ENCODE peak calls at places on chromosomes 3 and 15, in nine cellular contexts. One of them, this sample, is unnamed.

GRCh38 chr3:111691293-111691909 is 96.3 kb upstream of the ZBED2 start:
- DNase-seq in NCI-H1694: peak; percentile 29
- DNase-seq in EH: peak; percentile 71
- DNase-seq in EL: peak; percentile 66
- DNase-seq in HEK293T: peak; percentile 45
- DNase-seq in fibroblast of lung: peak; percentile 72
- DNase-seq in osteocyte: no peak
- DNase-seq in NCI-H524 treated with DMSO at 0.1 percent for 48 hours: peak; percentile 12
- DNase-seq in H9: no peak
- DNase-seq in this sample: no peak

GRCh38 chr3:149401215-149401925 is 23.9 kb upstream of the TM4SF1 start:
- DNase-seq in HEK293T: no peak
- DNase-seq in NCI-H524 treated with DMSO at 0.1 percent for 48 hours: no peak
- DNase-seq in H9: no peak
- DNase-seq in EL: peak; percentile 48
- DNase-seq in osteocyte: no peak
- DNase-seq in EH: peak; percentile 64
- DNase-seq in fibroblast of lung: peak; percentile 87
- DNase-seq in NCI-H1694: no peak
- DNase-seq in this sample: no peak

GRCh38 chr15:22979699-22980188 is 424 bp downstream of the CYFIP1 start:
- DNase-seq in EL: peak; percentile 37
- DNase-seq in H9: no peak
- DNase-seq in osteocyte: no peak
- DNase-seq in fibroblast of lung: no peak
- DNase-seq in NCI-H524 treated with DMSO at 0.1 percent for 48 hours: no peak
- DNase-seq in NCI-H1694: no peak
- DNase-seq in EH: peak; percentile 45
- DNase-seq in HEK293T: peak; percentile 15
- DNase-seq in this sample: peak; percentile 8

GRCh38 chr3:14216257-14217048 is 37.8 kb downstream of the LSM3 start:
- DNase-seq in osteocyte: peak; percentile 68
- DNase-seq in HEK293T: peak; percentile 32
- DNase-seq in H9: peak; percentile 97
- DNase-seq in EH: no peak
- DNase-seq in fibroblast of lung: peak; percentile 76
- DNase-seq in NCI-H1694: no peak
- DNase-seq in NCI-H524 treated with DMSO at 0.1 percent for 48 hours: no peak
- DNase-seq in EL: no peak
- DNase-seq in this sample: no peak

GRCh38 chr3:45224824-45225464 is 1.1 kb downstream of the TMEM158 start:
- DNase-seq in H9: peak; percentile 82
- DNase-seq in EH: peak; percentile 84
- DNase-seq in fibroblast of lung: peak; percentile 81
- DNase-seq in EL: peak; percentile 83
- DNase-seq in NCI-H524 treated with DMSO at 0.1 percent for 48 hours: no peak
- DNase-seq in osteocyte: peak; percentile 91
- DNase-seq in HEK293T: peak; percentile 67
- DNase-seq in NCI-H1694: no peak
- DNase-seq in this sample: no peak

GRCh38 chr3:27565201-27565827 is 81.1 kb upstream of the SLC4A7 start:
- DNase-seq in HEK293T: no peak
- DNase-seq in NCI-H524 treated with DMSO at 0.1 percent for 48 hours: no peak
- DNase-seq in fibroblast of lung: no peak
- DNase-seq in EH: peak; percentile 29
- DNase-seq in EL: no peak
- DNase-seq in H9: no peak
- DNase-seq in osteocyte: no peak
- DNase-seq in NCI-H1694: no peak
- DNase-seq in this sample: no peak

GRCh38 chr3:194582196-194582905 is 50.9 kb downstream of the TMEM44 start:
- DNase-seq in HEK293T: no peak
- DNase-seq in H9: peak; percentile 38
- DNase-seq in EH: no peak
- DNase-seq in osteocyte: no peak
- DNase-seq in fibroblast of lung: no peak
- DNase-seq in EL: no peak
- DNase-seq in NCI-H524 treated with DMSO at 0.1 percent for 48 hours: no peak
- DNase-seq in NCI-H1694: no peak
- DNase-seq in this sample: no peak

GRCh38 chr15:20665653-20666052 is 124.1 kb upstream of the GOLGA6L6 start:
- DNase-seq in HEK293T: no peak
- DNase-seq in fibroblast of lung: no peak
- DNase-seq in EH: no peak
- DNase-seq in NCI-H524 treated with DMSO at 0.1 percent for 48 hours: no peak
- DNase-seq in osteocyte: no peak
- DNase-seq in H9: no peak
- DNase-seq in EL: no peak
- DNase-seq in NCI-H1694: no peak
- DNase-seq in this sample: no peak

GRCh38 chr3:149489060-149489690 is 14.7 kb downstream of the TM4SF4 start:
- DNase-seq in NCI-H1694: no peak
- DNase-seq in fibroblast of lung: no peak
- DNase-seq in HEK293T: peak; percentile 54
- DNase-seq in H9: peak; percentile 52
- DNase-seq in EL: peak; percentile 31
- DNase-seq in osteocyte: no peak
- DNase-seq in NCI-H524 treated with DMSO at 0.1 percent for 48 hours: no peak
- DNase-seq in EH: no peak
- DNase-seq in this sample: no peak

GRCh38 chr3:166902374-166902773 is 477.7 kb downstream of the ZBBX start:
- DNase-seq in NCI-H1694: no peak
- DNase-seq in osteocyte: no peak
- DNase-seq in EL: no peak
- DNase-seq in H9: no peak
- DNase-seq in EH: no peak
- DNase-seq in HEK293T: no peak
- DNase-seq in fibroblast of lung: peak; percentile 24
- DNase-seq in NCI-H524 treated with DMSO at 0.1 percent for 48 hours: no peak
- DNase-seq in this sample: no peak

GRCh38 chr3:189652042-189652441 is 20.9 kb downstream of the TP63 start:
- DNase-seq in osteocyte: no peak
- DNase-seq in HEK293T: peak; percentile 10
- DNase-seq in EL: peak; percentile 9
- DNase-seq in NCI-H524 treated with DMSO at 0.1 percent for 48 hours: no peak
- DNase-seq in EH: peak; percentile 19
- DNase-seq in H9: peak; percentile 66
- DNase-seq in fibroblast of lung: peak; percentile 8
- DNase-seq in NCI-H1694: no peak
- DNase-seq in this sample: no peak

GRCh38 chr15:92714071-92714456 is 58.5 kb upstream of the FAM174B start:
- DNase-seq in H9: peak; percentile 57
- DNase-seq in NCI-H524 treated with DMSO at 0.1 percent for 48 hours: no peak
- DNase-seq in EH: peak; percentile 70
- DNase-seq in NCI-H1694: peak; percentile 9
- DNase-seq in HEK293T: peak; percentile 37
- DNase-seq in EL: peak; percentile 49
- DNase-seq in fibroblast of lung: peak; percentile 46
- DNase-seq in osteocyte: no peak
- DNase-seq in this sample: no peak

GRCh38 chr3:64827391-64827790 is 139.6 kb upstream of the ADAMTS9 start:
- DNase-seq in EH: no peak
- DNase-seq in osteocyte: no peak
- DNase-seq in H9: no peak
- DNase-seq in NCI-H1694: no peak
- DNase-seq in NCI-H524 treated with DMSO at 0.1 percent for 48 hours: no peak
- DNase-seq in fibroblast of lung: no peak
- DNase-seq in HEK293T: no peak
- DNase-seq in EL: no peak
- DNase-seq in this sample: no peak

GRCh38 chr3:107271787-107272387 is 105.4 kb upstream of the CCDC54 start:
- DNase-seq in osteocyte: no peak
- DNase-seq in NCI-H524 treated with DMSO at 0.1 percent for 48 hours: peak; percentile 6
- DNase-seq in HEK293T: peak; percentile 40
- DNase-seq in fibroblast of lung: peak; percentile 70
- DNase-seq in EH: peak; percentile 63
- DNase-seq in EL: peak; percentile 49
- DNase-seq in H9: no peak
- DNase-seq in NCI-H1694: peak; percentile 26
- DNase-seq in this sample: peak; percentile 60

GRCh38 chr15:79101866-79102581 is 11.4 kb upstream of the RASGRF1 start:
- DNase-seq in NCI-H1694: no peak
- DNase-seq in osteocyte: peak; percentile 40
- DNase-seq in H9: peak; percentile 6
- DNase-seq in NCI-H524 treated with DMSO at 0.1 percent for 48 hours: no peak
- DNase-seq in fibroblast of lung: no peak
- DNase-seq in EH: peak; percentile 9
- DNase-seq in HEK293T: no peak
- DNase-seq in EL: no peak
- DNase-seq in this sample: no peak

GRCh38 chr3:188824596-188824995 is 347.2 kb upstream of the TPRG1 start:
- DNase-seq in NCI-H1694: no peak
- DNase-seq in HEK293T: no peak
- DNase-seq in EH: no peak
- DNase-seq in H9: no peak
- DNase-seq in NCI-H524 treated with DMSO at 0.1 percent for 48 hours: peak; percentile 58
- DNase-seq in fibroblast of lung: no peak
- DNase-seq in osteocyte: no peak
- DNase-seq in EL: no peak
- DNase-seq in this sample: no peak

GRCh38 chr3:45104715-45105711 is 41.2 kb downstream of the CDCP1 start:
- DNase-seq in osteocyte: no peak
- DNase-seq in NCI-H1694: no peak
- DNase-seq in fibroblast of lung: peak; percentile 71
- DNase-seq in HEK293T: no peak
- DNase-seq in NCI-H524 treated with DMSO at 0.1 percent for 48 hours: no peak
- DNase-seq in H9: no peak
- DNase-seq in EH: peak; percentile 60
- DNase-seq in EL: peak; percentile 47
- DNase-seq in this sample: no peak

GRCh38 chr3:144502398-144502797 is 530.8 kb downstream of the DIPK2A start:
- DNase-seq in NCI-H1694: no peak
- DNase-seq in EH: no peak
- DNase-seq in HEK293T: no peak
- DNase-seq in NCI-H524 treated with DMSO at 0.1 percent for 48 hours: no peak
- DNase-seq in fibroblast of lung: no peak
- DNase-seq in H9: no peak
- DNase-seq in EL: no peak
- DNase-seq in osteocyte: no peak
- DNase-seq in this sample: no peak

GRCh38 chr3:141959921-141960554 is 83.6 kb downstream of the ATP1B3 start:
- DNase-seq in osteocyte: peak; percentile 25
- DNase-seq in NCI-H524 treated with DMSO at 0.1 percent for 48 hours: no peak
- DNase-seq in EL: peak; percentile 82
- DNase-seq in EH: peak; percentile 91
- DNase-seq in HEK293T: no peak
- DNase-seq in fibroblast of lung: peak; percentile 61
- DNase-seq in H9: no peak
- DNase-seq in NCI-H1694: no peak
- DNase-seq in this sample: no peak

GRCh38 chr3:72909591-72909990 is 21.7 kb downstream of the GXYLT2 start:
- DNase-seq in NCI-H1694: no peak
- DNase-seq in HEK293T: no peak
- DNase-seq in fibroblast of lung: no peak
- DNase-seq in EH: no peak
- DNase-seq in NCI-H524 treated with DMSO at 0.1 percent for 48 hours: no peak
- DNase-seq in EL: no peak
- DNase-seq in osteocyte: no peak
- DNase-seq in H9: no peak
- DNase-seq in this sample: no peak

GRCh38 chr15:28113426-28114113 is 14.5 kb upstream of the OCA2 start:
- DNase-seq in HEK293T: no peak
- DNase-seq in EL: no peak
- DNase-seq in fibroblast of lung: no peak
- DNase-seq in osteocyte: peak; percentile 72
- DNase-seq in EH: no peak
- DNase-seq in H9: no peak
- DNase-seq in NCI-H1694: no peak
- DNase-seq in NCI-H524 treated with DMSO at 0.1 percent for 48 hours: no peak
- DNase-seq in this sample: no peak

GRCh38 chr15:28128036-28128435 is 28.9 kb upstream of the OCA2 start:
- DNase-seq in H9: no peak
- DNase-seq in EH: no peak
- DNase-seq in NCI-H1694: no peak
- DNase-seq in HEK293T: no peak
- DNase-seq in NCI-H524 treated with DMSO at 0.1 percent for 48 hours: no peak
- DNase-seq in EL: no peak
- DNase-seq in fibroblast of lung: no peak
- DNase-seq in osteocyte: no peak
- DNase-seq in this sample: no peak

GRCh38 chr3:54033761-54034160 is 88.6 kb upstream of the CACNA2D3 start:
- DNase-seq in NCI-H524 treated with DMSO at 0.1 percent for 48 hours: no peak
- DNase-seq in osteocyte: no peak
- DNase-seq in HEK293T: peak; percentile 11
- DNase-seq in H9: no peak
- DNase-seq in EL: no peak
- DNase-seq in EH: no peak
- DNase-seq in fibroblast of lung: no peak
- DNase-seq in NCI-H1694: no peak
- DNase-seq in this sample: no peak

GRCh38 chr3:188486126-188486525 is 332.2 kb downstream of the LPP start:
- DNase-seq in H9: no peak
- DNase-seq in EH: peak; percentile 82
- DNase-seq in HEK293T: no peak
- DNase-seq in EL: peak; percentile 62
- DNase-seq in fibroblast of lung: no peak
- DNase-seq in NCI-H524 treated with DMSO at 0.1 percent for 48 hours: no peak
- DNase-seq in NCI-H1694: no peak
- DNase-seq in osteocyte: no peak
- DNase-seq in this sample: no peak

GRCh38 chr3:43752908-43753307 is 62.2 kb downstream of the ABHD5 start:
- DNase-seq in osteocyte: no peak
- DNase-seq in EL: peak; percentile 27
- DNase-seq in NCI-H1694: no peak
- DNase-seq in H9: no peak
- DNase-seq in HEK293T: no peak
- DNase-seq in EH: peak; percentile 23
- DNase-seq in NCI-H524 treated with DMSO at 0.1 percent for 48 hours: no peak
- DNase-seq in fibroblast of lung: no peak
- DNase-seq in this sample: no peak

GRCh38 chr3:100602506-100603444 is 6.6 kb upstream of the ADGRG7 start:
- DNase-seq in H9: peak; percentile 32
- DNase-seq in EL: peak; percentile 18
- DNase-seq in HEK293T: no peak
- DNase-seq in NCI-H524 treated with DMSO at 0.1 percent for 48 hours: no peak
- DNase-seq in osteocyte: no peak
- DNase-seq in fibroblast of lung: peak; percentile 18
- DNase-seq in NCI-H1694: no peak
- DNase-seq in EH: peak; percentile 49
- DNase-seq in this sample: no peak

GRCh38 chr3:143352850-143353550 is 233.4 kb downstream of the CHST2 start:
- DNase-seq in osteocyte: no peak
- DNase-seq in NCI-H524 treated with DMSO at 0.1 percent for 48 hours: no peak
- DNase-seq in NCI-H1694: no peak
- DNase-seq in fibroblast of lung: no peak
- DNase-seq in EH: no peak
- DNase-seq in HEK293T: no peak
- DNase-seq in EL: no peak
- DNase-seq in H9: no peak
- DNase-seq in this sample: no peak

GRCh38 chr15:76905855-76906254 is 715 bp upstream of the SCAPER start:
- DNase-seq in EH: no peak
- DNase-seq in fibroblast of lung: no peak
- DNase-seq in H9: no peak
- DNase-seq in HEK293T: no peak
- DNase-seq in NCI-H524 treated with DMSO at 0.1 percent for 48 hours: peak; percentile 68
- DNase-seq in NCI-H1694: no peak
- DNase-seq in osteocyte: no peak
- DNase-seq in EL: no peak
- DNase-seq in this sample: no peak

GRCh38 chr3:117871934-117872333 is 1162.4 kb downstream of the TUSC7 start:
- DNase-seq in EH: no peak
- DNase-seq in NCI-H524 treated with DMSO at 0.1 percent for 48 hours: no peak
- DNase-seq in NCI-H1694: no peak
- DNase-seq in H9: no peak
- DNase-seq in fibroblast of lung: no peak
- DNase-seq in EL: no peak
- DNase-seq in osteocyte: no peak
- DNase-seq in HEK293T: no peak
- DNase-seq in this sample: no peak

GRCh38 chr15:74300057-74300620 is 64.0 kb downstream of the CCDC33 start:
- DNase-seq in EH: no peak
- DNase-seq in NCI-H524 treated with DMSO at 0.1 percent for 48 hours: no peak
- DNase-seq in EL: no peak
- DNase-seq in osteocyte: no peak
- DNase-seq in NCI-H1694: no peak
- DNase-seq in H9: peak; percentile 62
- DNase-seq in HEK293T: no peak
- DNase-seq in fibroblast of lung: no peak
- DNase-seq in this sample: no peak

GRCh38 chr3:194306109-194306686 is 44.9 kb downstream of the CPN2 start:
- DNase-seq in NCI-H524 treated with DMSO at 0.1 percent for 48 hours: no peak
- DNase-seq in H9: peak; percentile 34
- DNase-seq in HEK293T: no peak
- DNase-seq in fibroblast of lung: no peak
- DNase-seq in EL: no peak
- DNase-seq in osteocyte: no peak
- DNase-seq in EH: no peak
- DNase-seq in NCI-H1694: no peak
- DNase-seq in this sample: no peak